ENCODE peak calls at places on chromosomes 12 and 14, in seven cellular contexts. M is H9, D is IMR-90, Y is mesendoderm, G is H1, L is trophoblast cell, H is neuronal stem cell. T is an unnamed sample.

GRCh38 chr14:35341454-35342159 is 49.4 kb downstream of the PSMA6 start:
- DNase-seq in Y (peak), H (no peak), L (peak), D (peak), G (no peak), M (peak), T (peak)

GRCh38 chr12:123050331-123050809 is 69.9 kb downstream of the ARL6IP4 start:
- DNase-seq in Y (no peak), L (no peak), D (peak), H (no peak), M (no peak), G (no peak), T (peak)

GRCh38 chr14:67416085-67416484 is 4.1 kb upstream of the PLEK2 start:
- DNase-seq in H (no peak), G (no peak), L (no peak), D (no peak), Y (no peak), M (no peak), T (no peak)

GRCh38 chr14:33357225-33358010 is 418.7 kb downstream of the NPAS3 start:
- DNase-seq in M (no peak), G (no peak), D (no peak), Y (peak), H (no peak), L (no peak), T (no peak)

GRCh38 chr12:124493809-124494750 is 73.3 kb downstream of the NCOR2 start:
- DNase-seq in D (no peak), M (no peak), Y (no peak), H (no peak), L (no peak), G (no peak), T (no peak)

GRCh38 chr12:51868821-51869489 is 18.9 kb upstream of the ANKRD33 start:
- DNase-seq in Y (no peak), M (no peak), L (no peak), H (no peak), G (peak), D (no peak), T (peak)

GRCh38 chr14:54724772-54725325 is 157.9 kb downstream of the SAMD4A start:
- DNase-seq in H (no peak), G (no peak), D (no peak), M (no peak), L (no peak), Y (no peak), T (no peak)

GRCh38 chr14:90658541-90658967 is 157.7 kb downstream of the TTC7B start:
- DNase-seq in G (peak), D (peak), L (peak), Y (peak), H (no peak), M (no peak), T (peak)

GRCh38 chr12:18696971-18697602 is 40.7 kb downstream of the PLCZ1 start:
- DNase-seq in H (no peak), M (no peak), G (no peak), Y (no peak), L (no peak), D (peak), T (peak)

GRCh38 chr12:116135209-116135930 is 142.1 kb downstream of the MED13L start:
- DNase-seq in D (peak), L (no peak), H (no peak), M (no peak), Y (no peak), G (no peak), T (peak)

GRCh38 chr12:93387780-93388179 is 10.1 kb downstream of the NUDT4 start:
- DNase-seq in G (no peak), H (no peak), Y (no peak), M (no peak), D (peak), L (no peak), T (peak)

GRCh38 chr12:108691995-108692808 is 39.1 kb downstream of the CORO1C start:
- DNase-seq in M (no peak), L (no peak), Y (peak), G (no peak), H (no peak), D (peak), T (peak)

GRCh38 chr14:73059326-73059725 is 992 bp downstream of the RBM25 start:
- DNase-seq in M (no peak), L (no peak), Y (no peak), H (no peak), D (peak), G (no peak), T (peak)

GRCh38 chr12:32039917-32040575 is 66.6 kb upstream of the BICD1 start:
- DNase-seq in L (no peak), Y (peak), G (no peak), H (no peak), D (no peak), M (no peak), T (no peak)

GRCh38 chr12:94704452-94704871 is 54.1 kb upstream of the TMCC3 start:
- DNase-seq in H (no peak), Y (no peak), G (no peak), D (peak), L (no peak), M (no peak), T (peak)

GRCh38 chr12:111298583-111299436 is 70.1 kb downstream of the PHETA1 start:
- DNase-seq in L (no peak), Y (peak), M (peak), D (peak), H (peak), G (peak), T (peak)

GRCh38 chr14:22994762-22995275 is 12.5 kb upstream of the AJUBA start:
- DNase-seq in M (peak), D (peak), L (peak), Y (peak), G (no peak), H (no peak), T (peak)

GRCh38 chr14:101379842-101380241 is 181.5 kb upstream of the DIO3 start:
- DNase-seq in L (no peak), M (no peak), D (no peak), G (no peak), H (no peak), Y (no peak), T (no peak)

GRCh38 chr12:122282066-122282465 is 15.8 kb upstream of the VPS33A start:
- DNase-seq in D (peak), L (no peak), Y (peak), M (no peak), G (no peak), H (no peak), T (peak)

GRCh38 chr12:91043408-91043807 is 14.4 kb downstream of the KERA start:
- DNase-seq in H (no peak), G (no peak), D (no peak), M (no peak), L (no peak), Y (no peak), T (no peak)

GRCh38 chr12:293199-293598 is 30.6 kb upstream of the SLC6A13 start:
- DNase-seq in Y (no peak), L (no peak), G (no peak), H (no peak), D (no peak), M (no peak), T (no peak)

GRCh38 chr12:92624236-92624635 is 78.6 kb upstream of the PLEKHG7 start:
- DNase-seq in M (no peak), L (peak), G (no peak), H (no peak), Y (no peak), D (peak), T (peak)

GRCh38 chr14:32883189-32883588 is 55.5 kb upstream of the NPAS3 start:
- DNase-seq in Y (no peak), D (no peak), L (no peak), H (no peak), M (no peak), G (no peak), T (peak)

GRCh38 chr12:132452596-132453350 is 37.2 kb upstream of the FBRSL1 start:
- DNase-seq in G (no peak), D (no peak), M (no peak), L (no peak), Y (no peak), H (no peak), T (no peak)

GRCh38 chr14:33903369-33903768 is 47.5 kb downstream of the EGLN3 start:
- DNase-seq in H (no peak), G (no peak), L (no peak), D (no peak), Y (no peak), M (no peak), T (no peak)

GRCh38 chr12:93146278-93146939 is 217.3 kb upstream of the EEA1 start:
- DNase-seq in M (no peak), D (peak), L (no peak), H (no peak), Y (no peak), G (no peak), T (no peak)

GRCh38 chr12:19970116-19970515 is 398.2 kb upstream of the PDE3A start:
- DNase-seq in M (no peak), G (no peak), L (peak), Y (no peak), H (no peak), D (peak), T (peak)
- H2BK5ac ChIP-seq in M (no peak), G (no peak), L (no peak), Y (no peak), H (no peak), D (no peak), T (no peak)

GRCh38 chr12:16950041-16950677 is 344.2 kb upstream of the LMO3 start:
- DNase-seq in D (no peak), Y (peak), L (no peak), M (peak), G (no peak), H (peak), T (no peak)

GRCh38 chr12:16949351-16949750 is 343.4 kb upstream of the LMO3 start:
- DNase-seq in G (no peak), M (no peak), H (peak), D (no peak), Y (no peak), L (no peak), T (no peak)

DNA sequence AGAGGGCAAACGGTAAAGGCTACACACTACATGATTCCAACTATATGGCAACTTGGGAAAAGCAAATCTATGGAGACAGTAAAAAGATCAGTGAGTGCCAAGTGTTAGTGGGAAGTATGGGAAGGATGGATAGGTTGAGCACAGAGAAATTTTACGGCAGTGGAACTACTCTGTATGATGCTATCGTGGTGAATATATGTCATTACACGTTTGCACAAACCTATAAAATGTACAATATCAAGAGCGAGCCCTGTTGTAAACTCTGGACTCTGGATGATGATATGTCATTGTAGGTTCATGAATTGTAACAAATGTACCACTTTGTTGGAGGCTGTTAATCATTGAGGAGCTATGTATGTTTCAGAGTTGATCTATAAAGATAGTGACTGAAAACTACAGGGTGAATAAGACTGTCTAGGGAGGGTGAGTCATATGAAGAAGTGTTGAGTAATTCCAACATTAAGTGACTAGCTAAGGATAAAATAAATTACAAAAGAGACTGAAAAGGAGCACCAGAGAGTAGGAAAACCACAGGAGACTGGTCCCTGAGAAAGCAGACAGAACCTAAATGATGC is 349.2 kb upstream of the LMO3 start:
- DNase-seq in G (no peak), Y (no peak), L (peak), M (no peak), H (no peak), D (no peak), T (peak)
- H2BK5ac ChIP-seq in G (no peak), Y (no peak), L (no peak), M (no peak), H (no peak), D (no peak), T (no peak)

GRCh38 chr12:46362895-46363581 is 9.5 kb downstream of the SLC38A2 start:
- DNase-seq in H (no peak), Y (no peak), G (no peak), M (no peak), L (no peak), D (no peak), T (peak)
- H2BK5ac ChIP-seq in H (no peak), Y (no peak), G (no peak), M (no peak), L (no peak), D (peak), T (no peak)

GRCh38 chr14:61322799-61323290 is 1.5 kb downstream of the PRKCH start:
- DNase-seq in G (no peak), M (no peak), Y (no peak), H (no peak), L (peak), D (peak), T (no peak)
- H2BK5ac ChIP-seq in G (no peak), M (no peak), Y (no peak), H (no peak), L (peak), D (no peak), T (no peak)

T was measured in mesenchymal stem cell.